ENCODE peak calls at places on chromosome 19, in four cellular contexts. O is small intestine; B is body of pancreas; U is stimulated activated CD8-positive, alpha-beta memory T cell treated with anti-CD3 and anti-CD28 coated beads, Interleukin-4, amount 100 ng/mL, for 24 hours. M is an unnamed sample.

GRCh38 chr19:16581971-16582343 is 9.7 kb upstream of the SLC35E1 start:
- DNase-seq in O (no peak), B (peak), U (no peak), M (no peak)

GRCh38 chr19:48415395-48415794 is 21.9 kb downstream of the GRIN2D start:
- DNase-seq in O (peak), B (peak), U (peak), M (peak)

GRCh38 chr19:17576758-17577532 is 21.5 kb downstream of the COLGALT1 start:
- DNase-seq in U (no peak), B (no peak), O (peak), M (peak)

GRCh38 chr19:21912654-21913053 is 76.7 kb upstream of the ZNF43 start:
- DNase-seq in B (no peak), O (no peak), U (no peak), M (no peak)

GRCh38 chr19:7994923-7995682 is 10.3 kb downstream of the ELAVL1 start:
- DNase-seq in O (no peak), U (no peak), B (no peak), M (no peak)

GRCh38 chr19:16323532-16323931 is 1.1 kb upstream of the KLF2 start:
- DNase-seq in U (no peak), O (no peak), B (no peak), M (no peak)

GRCh38 chr19:49514151-49514550 is 1.7 kb downstream of the FCGRT start:
- DNase-seq in U (no peak), O (no peak), B (peak), M (no peak)

GRCh38 chr19:5799247-5800241 is 5.3 kb upstream of the NRTN start:
- DNase-seq in B (peak), O (peak), U (no peak), M (no peak)

GRCh38 chr19:8240274-8241229 is 31.4 kb downstream of the CERS4 start:
- DNase-seq in U (peak), B (peak), O (peak), M (peak)

GRCh38 chr19:56367829-56368711 is 25.3 kb downstream of the ZNF582 start:
- DNase-seq in B (peak), U (peak), O (peak), M (peak)

GRCh38 chr19:54430306-54431254 is 15.3 kb downstream of the TTYH1 start:
- DNase-seq in B (peak), O (peak), U (peak), M (no peak)

GRCh38 chr19:38003427-38004099 is 96.6 kb downstream of the SIPA1L3 start:
- DNase-seq in O (peak), U (no peak), B (peak), M (peak)

GRCh38 chr19:13621413-13621812 is 115.1 kb upstream of the CACNA1A start:
- DNase-seq in U (peak), O (peak), B (no peak), M (no peak)

GRCh38 chr19:1967087-1967608 is 26.2 kb downstream of the CSNK1G2 start:
- DNase-seq in U (peak), O (no peak), B (no peak), M (no peak)

GRCh38 chr19:31545766-31546165 is 196.5 kb upstream of the TSHZ3 start:
- DNase-seq in O (no peak), B (no peak), U (no peak), M (no peak)

GRCh38 chr19:55275851-55276719 is 3.8 kb downstream of the HSPBP1 start:
- DNase-seq in B (no peak), O (peak), U (no peak), M (no peak)

GRCh38 chr19:11164879-11165406 is 9.4 kb upstream of the SPC24 start:
- DNase-seq in U (no peak), B (peak), O (no peak), M (peak)

GRCh38 chr19:56995298-56995697 is 124.5 kb upstream of the USP29 start:
- DNase-seq in B (no peak), O (no peak), U (no peak), M (no peak)

GRCh38 chr19:955803-956746 is 28.1 kb upstream of the WDR18 start:
- DNase-seq in O (no peak), U (no peak), B (peak), M (no peak)

GRCh38 chr19:46537136-46538097 is 41.8 kb upstream of the PNMA8B start:
- DNase-seq in U (peak), O (peak), B (peak), M (peak)

GRCh38 chr19:19276386-19276785 is 3.3 kb upstream of the TM6SF2 start:
- DNase-seq in O (no peak), U (no peak), B (no peak), M (no peak)

GRCh38 chr19:48511321-48511731 is 309 bp downstream of the LMTK3 start:
- DNase-seq in B (no peak), O (no peak), U (no peak), M (no peak)

GRCh38 chr19:49361438-49362047 is 673 bp downstream of the TEAD2 start:
- DNase-seq in O (peak), B (peak), U (no peak), M (peak)

GRCh38 chr19:4369888-4370260 is 26.5 kb downstream of the MPND start:
- DNase-seq in B (no peak), O (peak), U (peak), M (peak)

GRCh38 chr19:5691930-5692784 is 2.1 kb downstream of the RPL36 start:
- DNase-seq in U (no peak), O (no peak), B (no peak), M (peak)

GRCh38 chr19:19659646-19660245 is 3.7 kb downstream of the ATP13A1 start:
- DNase-seq in B (no peak), U (no peak), O (no peak), M (no peak)

GRCh38 chr19:19004144-19004543 is 29.2 kb downstream of the SUGP2 start:
- DNase-seq in U (no peak), O (no peak), B (no peak), M (no peak)

GRCh38 chr19:861756-862528 is 2.5 kb downstream of the CFD start:
- DNase-seq in O (peak), U (peak), B (no peak), M (peak)

GRCh38 chr19:15379996-15380647 is 535 bp upstream of the AKAP8 start:
- DNase-seq in O (peak), B (peak), U (no peak), M (peak)

GRCh38 chr19:16969127-16969526 is 57.5 kb downstream of the CPAMD8 start:
- DNase-seq in U (no peak), O (no peak), B (no peak), M (no peak)

GRCh38 chr19:11324079-11324661 is 15.3 kb downstream of the RAB3D start:
- DNase-seq in O (peak), B (peak), U (peak), M (peak)

GRCh38 chr19:29966594-29967249 is 24.7 kb downstream of the URI1 start:
- DNase-seq in U (no peak), B (no peak), O (no peak), M (no peak)

GRCh38 chr19:18513868-18514267 is 8.0 kb downstream of the ELL start:
- DNase-seq in O (no peak), B (no peak), U (no peak), M (no peak)